ENCODE peak calls at places on chromosomes 12 and 14, in five cellular contexts. M is GM12891, Q is NCI-H1694 treated with DMSO at 0.1 percent for 48 hours, H is HuH-7.5, N is neural crest cell. I is an unnamed sample.

GRCh38 chr14:74237441-74237840 is 1.8 kb upstream of the VSX2 start:
- DNase-seq in H (no peak), Q (no peak), N (no peak), M (no peak), I (no peak)

GRCh38 chr14:22541721-22542120 is 47.3 kb downstream of the DAD1 start:
- DNase-seq in M (no peak), N (no peak), Q (no peak), H (no peak), I (no peak)

GRCh38 chr14:54627718-54628345 is 60.9 kb downstream of the SAMD4A start:
- DNase-seq in Q (no peak), M (peak; percentile 7), H (no peak), N (peak; percentile 22), I (peak; percentile 71)

GRCh38 chr12:14854586-14855163 is 11.3 kb upstream of the ART4 start:
- DNase-seq in H (no peak), Q (no peak), M (no peak), N (no peak), I (no peak)

GRCh38 chr12:2862876-2863275 is 6.0 kb upstream of the TEX52 start:
- DNase-seq in M (no peak), H (no peak), N (no peak), Q (no peak), I (no peak)

GRCh38 chr12:25152055-25152454 is 42.9 kb downstream of the DNAI7 start:
- DNase-seq in Q (no peak), M (no peak), H (no peak), N (no peak), I (no peak)

GRCh38 chr12:64670856-64671639 is 60.8 kb downstream of the RASSF3 start:
- DNase-seq in H (no peak), Q (no peak), N (no peak), M (no peak), I (no peak)

GRCh38 chr14:72451081-72451972 is 442.6 kb downstream of the DPF3 start:
- DNase-seq in H (no peak), N (no peak), M (no peak), Q (no peak), I (no peak)

GRCh38 chr12:120230974-120231315 is 30.0 kb upstream of the RPLP0 start:
- DNase-seq in M (no peak), N (no peak), Q (no peak), H (no peak), I (peak; percentile 42)

GRCh38 chr12:90909069-90909676 is 45.8 kb downstream of the CCER1 start:
- DNase-seq in N (peak; percentile 30), H (peak; percentile 25), M (peak; percentile 1), Q (peak; percentile 13), I (no peak)

GRCh38 chr12:130423991-130424857 is 86.5 kb downstream of the PIWIL1 start:
- DNase-seq in Q (no peak), H (no peak), M (no peak), N (no peak), I (peak; percentile 42)

GRCh38 chr12:89882051-89882450 is 173.4 kb upstream of the ATP2B1 start:
- DNase-seq in N (no peak), M (no peak), H (no peak), Q (no peak), I (no peak)

GRCh38 chr14:21711360-21711961 is 37.8 kb upstream of the OR4E1 start:
- DNase-seq in H (peak; percentile 13), M (peak; percentile 8), N (peak; percentile 39), Q (peak; percentile 55), I (no peak)

GRCh38 chr12:98073610-98074009 is 441.8 kb upstream of the TMPO start:
- DNase-seq in Q (no peak), M (no peak), H (no peak), N (no peak), I (no peak)

GRCh38 chr14:59246566-59246965 is 58.1 kb downstream of the DAAM1 start:
- DNase-seq in M (no peak), N (no peak), Q (no peak), H (no peak), I (no peak)

GRCh38 chr12:120540445-120540844 is 6.3 kb downstream of the RNF10 start:
- DNase-seq in M (no peak), H (no peak), N (no peak), Q (no peak), I (no peak)

GRCh38 chr12:111454311-111454710 is 48.6 kb downstream of the SH2B3 start:
- DNase-seq in M (no peak), H (no peak), N (no peak), Q (no peak), I (no peak)

GRCh38 chr12:79250955-79251354 is 386.4 kb downstream of the SYT1 start:
- DNase-seq in M (no peak), Q (no peak), H (no peak), N (no peak), I (no peak)

GRCh38 chr12:123200414-123200813 is 32.5 kb downstream of the MPHOSPH9 start:
- DNase-seq in N (no peak), Q (no peak), H (no peak), M (no peak), I (no peak)

GRCh38 chr12:59070534-59070933 is 150.2 kb upstream of the LRIG3 start:
- DNase-seq in H (no peak), N (no peak), Q (no peak), M (no peak), I (no peak)

GRCh38 chr14:72651081-72651480 is 242.8 kb downstream of the DPF3 start:
- DNase-seq in N (peak; percentile 7), Q (no peak), M (no peak), H (no peak), I (no peak)

GRCh38 chr12:88298761-88299242 is 156.7 kb downstream of the TMTC3 start:
- DNase-seq in Q (no peak), H (no peak), N (no peak), M (no peak), I (no peak)

GRCh38 chr14:75542585-75543091 is 20.4 kb downstream of the BATF start:
- DNase-seq in N (no peak), Q (no peak), M (peak; percentile 44), H (peak; percentile 36), I (peak; percentile 91)

GRCh38 chr12:69304284-69304683 is 43.9 kb upstream of the LYZ start:
- DNase-seq in Q (no peak), M (no peak), N (no peak), H (no peak), I (no peak)

GRCh38 chr14:106442857-106443256 is 916.5 kb downstream of the TMEM121 start:
- DNase-seq in M (no peak), H (no peak), Q (no peak), N (no peak), I (no peak)

GRCh38 chr12:4701383-4701782 is 18.8 kb upstream of the GALNT8 start:
- DNase-seq in H (no peak), N (no peak), M (no peak), Q (no peak), I (no peak)

I was measured in aorta.